ENCODE peak calls at places on chromosomes 7 and 10, in seven cellular contexts. C is ovary, P is mammary epithelial cell, H is pancreas, V is thyroid gland, L is cardiac muscle cell, F is left lung. B is an unnamed sample. For H3K27me3, the result is how much of the 10 kb centered on the place peaks cover.

GRCh38 chr7:124738639-124739038 is 27.0 kb downstream of the GPR37 start:
- DNase-seq in P (no peak), H (no peak), V (no peak), F (no peak), L (no peak), C (no peak), B (no peak)

GRCh38 chr7:121126801-121127534 is 138.5 kb downstream of the CPED1 start:
- DNase-seq in L (no peak), H (no peak), F (no peak), C (no peak), V (no peak), P (no peak), B (no peak)

GRCh38 chr7:108442039-108442568 is 14.1 kb downstream of the NRCAM start:
- DNase-seq in V (no peak), L (no peak), P (peak), F (no peak), C (no peak), H (no peak), B (no peak)

GRCh38 chr10:97039538-97040247 is 146.1 kb downstream of the SLIT1 start:
- DNase-seq in H (no peak), F (no peak), C (no peak), V (no peak), P (no peak), L (no peak), B (no peak)

GRCh38 chr10:80131499-80131901 is 1.0 kb upstream of the PLAC9 start:
- DNase-seq in V (no peak), L (no peak), C (no peak), F (no peak), H (no peak), P (no peak), B (no peak)

GRCh38 chr10:127919418-127920191 is 12.7 kb downstream of the PTPRE start:
- DNase-seq in V (no peak), C (no peak), H (no peak), F (no peak), L (no peak), P (no peak), B (no peak)

GRCh38 chr10:127127822-127128221 is 68.6 kb downstream of the INSYN2A start:
- DNase-seq in C (no peak), H (no peak), F (no peak), P (no peak), V (no peak), L (no peak), B (no peak)

GRCh38 chr7:35508623-35509400 is 186.1 kb downstream of the HERPUD2 start:
- DNase-seq in F (no peak), P (no peak), H (no peak), L (no peak), V (no peak), C (no peak), B (no peak)

GRCh38 chr10:88281592-88282268 is 301.4 kb downstream of the RNLS start:
- DNase-seq in L (no peak), F (no peak), P (peak), V (no peak), C (no peak), H (no peak), B (no peak)

GRCh38 chr7:24706211-24707165 is 50.8 kb downstream of the GSDME start:
- DNase-seq in C (no peak), P (no peak), L (peak), H (no peak), V (no peak), F (peak), B (no peak)

GRCh38 chr7:5780801-5781496 is 514 bp downstream of the RNF216 start:
- DNase-seq in F (peak), V (peak), L (peak), H (peak), C (peak), P (peak), B (peak)

GRCh38 chr7:123601530-123601929 is at the start of gene ASB15:
- DNase-seq in H (no peak), C (no peak), F (no peak), L (no peak), P (no peak), V (no peak), B (no peak)

GRCh38 chr7:130996841-130997231 is 262.8 kb upstream of the KLF14 start:
- DNase-seq in H (peak), V (peak), L (no peak), P (peak), C (no peak), F (peak), B (no peak)

GRCh38 chr7:34036069-34036920 is 131.0 kb downstream of the BMPER start:
- DNase-seq in F (no peak), V (no peak), H (peak), C (peak), P (no peak), L (peak), B (peak)

GRCh38 chr10:58994226-58995057 is 182.0 kb upstream of the PHYHIPL start:
- DNase-seq in F (no peak), P (no peak), C (no peak), V (no peak), L (no peak), H (no peak), B (no peak)

GRCh38 chr10:105974803-105975456 is 1189.6 kb downstream of the SORCS1 start:
- DNase-seq in V (no peak), L (peak), H (peak), P (peak), F (no peak), C (no peak), B (peak)

GRCh38 chr7:96314402-96315108 is 7.3 kb downstream of the SLC25A13 start:
- DNase-seq in C (no peak), F (no peak), P (peak), H (no peak), L (no peak), V (no peak), B (no peak)

GRCh38 chr7:41878331-41879112 is 175.6 kb upstream of the INHBA start:
- DNase-seq in V (no peak), L (no peak), C (no peak), H (no peak), P (no peak), F (no peak), B (no peak)

DNA sequence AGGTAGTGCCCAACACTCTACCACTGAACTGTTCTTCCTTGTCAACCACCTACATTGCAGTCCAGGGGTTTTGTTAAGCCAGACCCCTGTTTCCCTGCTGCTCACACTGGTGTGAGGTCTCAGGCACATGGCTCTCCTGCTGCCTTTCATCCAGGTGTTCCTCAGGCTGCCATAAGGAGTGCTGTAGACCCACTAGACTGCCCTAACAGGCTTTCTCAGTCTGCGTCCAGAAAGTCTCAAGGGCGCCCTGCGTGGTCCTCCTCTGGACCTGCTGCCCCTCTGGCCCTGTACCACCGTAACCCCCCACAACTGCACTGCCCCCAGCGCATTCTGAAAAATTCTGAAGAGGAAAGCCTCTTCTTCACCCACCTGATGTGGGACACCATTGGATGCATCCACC is 225.7 kb upstream of the ANKRD30A start:
- DNase-seq in H (no peak), L (no peak), C (no peak), P (no peak), V (no peak), F (no peak), B (no peak)
- TF ChIP-seq CTCF in H (no peak), L (no peak), C (no peak), P (no peak), V (no peak), F (no peak), B (no peak)

GRCh38 chr10:27625452-27626345 is 119.9 kb downstream of the MKX start:
- DNase-seq in P (no peak), F (no peak), L (no peak), H (no peak), V (no peak), C (no peak), B (no peak)
- H3K27ac ChIP-seq in P (no peak), F (no peak), L (no peak), H (no peak), V (no peak), C (no peak), B (no peak)

GRCh38 chr7:32427769-32428291 is 62.4 kb downstream of the LSM5 start:
- DNase-seq in F (peak), C (peak), P (peak), H (peak), V (peak), L (peak), B (peak)
- H3K27me3 ChIP-seq in F (half or more), C (under half), P (under half), H (under half), V (under half), L (under half), B (under half)

GRCh38 chr7:143407296-143408246 is 1.1 kb downstream of the EPHA1 start:
- DNase-seq in V (no peak), F (no peak), L (no peak), C (no peak), H (no peak), P (no peak), B (no peak)

GRCh38 chr7:143410523-143411004 is 1.9 kb upstream of the EPHA1 start:
- DNase-seq in P (no peak), V (no peak), H (no peak), F (no peak), L (no peak), C (no peak), B (no peak)

GRCh38 chr7:143408247-143408685 is 390 bp downstream of the EPHA1 start:
- DNase-seq in C (no peak), L (no peak), P (no peak), H (peak), V (no peak), F (no peak), B (no peak)

GRCh38 chr7:143405671-143406352 is 2.8 kb downstream of the EPHA1 start:
- DNase-seq in V (no peak), H (no peak), P (no peak), C (no peak), F (no peak), L (no peak), B (no peak)

GRCh38 chr7:143408686-143409551 is at the start of gene EPHA1:
- DNase-seq in L (no peak), F (no peak), P (peak), C (no peak), H (peak), V (peak), B (peak)
- TF ChIP-seq CTCF in L (peak), F (peak), P (peak), C (no peak), H (no peak), V (peak), B (peak)

DNA sequence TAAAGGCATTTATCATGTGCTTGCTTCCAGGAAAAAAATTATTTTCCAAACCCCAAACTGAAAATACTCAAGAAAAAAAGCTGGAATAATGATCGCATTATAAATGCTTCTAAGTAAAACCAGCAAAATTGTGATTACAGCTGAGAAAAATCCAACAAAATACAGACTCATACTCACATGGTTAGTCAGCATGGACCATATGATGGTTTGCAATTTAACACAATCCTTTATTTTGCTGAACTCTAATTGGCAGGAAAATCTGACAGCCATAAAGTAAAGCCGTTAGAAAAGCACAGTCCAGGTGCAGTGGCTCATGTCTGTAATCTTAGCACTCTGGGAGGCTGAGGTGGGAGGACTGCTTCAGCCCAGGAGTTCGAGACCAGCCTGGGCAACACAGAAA is 59.6 kb downstream of the BRI3 start:
- DNase-seq in P (no peak), F (no peak), L (no peak), H (no peak), C (no peak), V (no peak), B (no peak)
- H3K27ac ChIP-seq in P (no peak), F (no peak), L (no peak), H (no peak), C (no peak), V (no peak), B (no peak)

DNA sequence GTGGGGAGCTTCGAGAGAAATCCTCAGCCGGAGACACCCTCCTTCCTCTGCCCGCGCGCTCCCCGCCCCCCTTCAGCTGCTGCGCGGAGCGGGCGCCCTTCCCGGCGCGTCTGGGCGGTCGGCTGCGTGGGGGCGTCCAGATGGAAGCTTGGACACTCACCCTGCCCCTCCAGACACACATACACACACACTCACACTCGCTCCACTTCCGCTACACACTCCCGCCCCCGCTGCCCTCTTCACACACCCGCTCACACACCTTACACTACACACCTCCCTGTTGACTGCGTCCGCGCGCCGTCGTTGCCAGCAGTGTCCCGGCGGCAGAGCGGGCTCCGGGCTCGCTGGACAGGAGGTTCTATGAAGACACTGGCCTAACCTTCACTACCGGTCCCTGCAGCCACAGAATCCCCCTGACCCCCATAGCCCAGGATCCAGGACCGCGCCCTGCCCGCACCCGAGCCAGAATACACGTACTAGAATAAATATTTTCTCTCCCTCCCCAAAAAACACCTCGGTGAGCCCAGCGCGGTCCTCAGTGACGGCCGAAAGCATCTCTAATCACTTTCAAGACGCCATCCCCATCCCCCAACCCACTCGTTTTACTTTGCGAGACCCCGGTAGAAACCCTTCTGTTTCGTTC is 1.1 kb upstream of the EGR2 start:
- DNase-seq in V (peak), L (peak), C (peak), H (peak), P (peak), F (peak), B (peak)
- H3K27me3 ChIP-seq in V (under half), L (half or more), C (under half), H (under half), P (under half), F (half or more), B (under half)

DNA sequence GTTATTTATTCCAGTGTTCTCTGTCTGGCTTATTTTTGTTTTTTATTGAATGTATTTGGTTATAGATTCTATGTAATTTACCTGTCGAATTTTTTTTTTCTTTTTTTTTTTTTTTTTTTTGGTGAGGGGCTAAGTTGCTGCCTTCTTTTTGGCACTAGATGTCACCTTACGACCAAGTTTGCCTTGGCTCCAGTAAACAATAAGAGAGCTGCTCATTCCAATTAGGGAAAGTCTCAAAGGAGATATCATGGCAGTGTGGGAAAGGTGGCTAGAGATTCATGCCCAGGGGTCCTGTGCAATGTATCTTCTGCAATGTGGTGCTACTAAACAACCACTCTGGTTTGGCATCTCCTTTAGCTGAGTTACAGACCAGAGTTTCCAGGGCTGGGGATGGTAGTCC is 84.0 kb downstream of the PTPN20 start:
- DNase-seq in F (no peak), L (peak), V (no peak), H (no peak), C (no peak), P (no peak), B (no peak)
- TF ChIP-seq CTCF in F (no peak), L (no peak), V (no peak), H (no peak), C (no peak), P (no peak), B (no peak)

GRCh38 chr10:17209931-17210330 is 8.5 kb upstream of the TRDMT1 start:
- DNase-seq in F (no peak), P (no peak), V (no peak), L (no peak), H (no peak), C (no peak), B (no peak)
- H3K27ac ChIP-seq in F (no peak), P (peak), V (no peak), L (no peak), H (no peak), C (no peak), B (no peak)

B was measured in right lobe of liver.